ENCODE peak calls at places on chromosomes 13 and 19, in six cellular contexts. U is nephron progenitor cell, O is GM12865, V is fibroblast of lung, N is bronchial epithelial cell, C is lower lobe of right lung. Y is an unnamed sample.

GRCh38 chr19:3320354-3320670 is 46.1 kb upstream of the NFIC start:
- DNase-seq in U (no peak), O (no peak), V (no peak), N (no peak), C (no peak), Y (no peak)

GRCh38 chr13:99866781-99867180 is 104.8 kb downstream of the ZIC5 start:
- DNase-seq in U (no peak), O (no peak), V (no peak), N (no peak), C (no peak), Y (no peak)

GRCh38 chr19:16061943-16062342 is 14.4 kb upstream of the TPM4 start:
- DNase-seq in U (no peak), O (no peak), V (no peak), N (no peak), C (no peak), Y (no peak)

GRCh38 chr13:35857769-35858168 is 273.4 kb downstream of the DCLK1 start:
- DNase-seq in U (no peak), O (no peak), V (no peak), N (no peak), C (no peak), Y (no peak)

GRCh38 chr19:45601524-45602522 is at the start of gene GPR4:
- DNase-seq in U (peak), O (no peak), V (no peak), N (no peak), C (no peak), Y (no peak)

GRCh38 chr19:33175886-33176669 is 18.1 kb upstream of the LRP3 start:
- DNase-seq in U (no peak), O (no peak), V (peak), N (no peak), C (no peak), Y (no peak)

GRCh38 chr13:85076343-85076742 is 722.9 kb downstream of the SLITRK6 start:
- DNase-seq in U (no peak), O (no peak), V (no peak), N (no peak), C (no peak), Y (no peak)

GRCh38 chr13:40639226-40639681 is 27.2 kb downstream of the FOXO1 start:
- DNase-seq in U (no peak), O (no peak), V (peak), N (no peak), C (no peak), Y (no peak)

GRCh38 chr13:40478775-40479174 is 187.7 kb downstream of the FOXO1 start:
- DNase-seq in U (no peak), O (no peak), V (no peak), N (no peak), C (no peak), Y (no peak)

GRCh38 chr13:112870737-112871287 is 98.2 kb upstream of the MCF2L start:
- DNase-seq in U (no peak), O (no peak), V (no peak), N (no peak), C (no peak), Y (no peak)

DNA sequence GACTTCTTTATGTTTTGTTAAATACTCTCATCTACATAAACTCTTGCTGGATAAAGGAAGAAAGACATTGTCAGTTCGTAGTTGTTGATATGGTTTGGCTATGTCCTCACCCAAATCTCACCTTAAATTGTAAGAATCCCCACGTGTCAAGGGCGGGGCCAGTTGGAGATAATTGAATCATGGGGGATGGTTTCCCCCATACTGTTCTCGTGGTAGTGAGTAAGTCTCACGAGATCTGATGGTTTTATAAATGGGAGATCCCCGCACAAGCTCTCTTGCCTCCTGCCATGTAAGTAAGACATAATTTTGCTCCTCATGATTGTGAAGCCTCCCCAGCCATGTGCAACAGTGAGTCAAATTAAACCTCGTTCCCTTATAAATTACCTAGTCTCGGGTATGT is 3.6 kb downstream of the ADGRE1 start:
- DNase-seq in U (no peak), O (no peak), V (no peak), N (no peak), C (no peak), Y (no peak)
- TF ChIP-seq CTCF in U (no peak), O (no peak), V (no peak), N (no peak), C (no peak), Y (no peak)

GRCh38 chr13:110518571-110518970 is 43.0 kb downstream of the RAB20 start:
- DNase-seq in U (no peak), O (no peak), V (no peak), N (no peak), C (peak), Y (no peak)
- TF ChIP-seq CTCF in U (no peak), O (no peak), V (no peak), N (no peak), C (no peak), Y (no peak)

DNA sequence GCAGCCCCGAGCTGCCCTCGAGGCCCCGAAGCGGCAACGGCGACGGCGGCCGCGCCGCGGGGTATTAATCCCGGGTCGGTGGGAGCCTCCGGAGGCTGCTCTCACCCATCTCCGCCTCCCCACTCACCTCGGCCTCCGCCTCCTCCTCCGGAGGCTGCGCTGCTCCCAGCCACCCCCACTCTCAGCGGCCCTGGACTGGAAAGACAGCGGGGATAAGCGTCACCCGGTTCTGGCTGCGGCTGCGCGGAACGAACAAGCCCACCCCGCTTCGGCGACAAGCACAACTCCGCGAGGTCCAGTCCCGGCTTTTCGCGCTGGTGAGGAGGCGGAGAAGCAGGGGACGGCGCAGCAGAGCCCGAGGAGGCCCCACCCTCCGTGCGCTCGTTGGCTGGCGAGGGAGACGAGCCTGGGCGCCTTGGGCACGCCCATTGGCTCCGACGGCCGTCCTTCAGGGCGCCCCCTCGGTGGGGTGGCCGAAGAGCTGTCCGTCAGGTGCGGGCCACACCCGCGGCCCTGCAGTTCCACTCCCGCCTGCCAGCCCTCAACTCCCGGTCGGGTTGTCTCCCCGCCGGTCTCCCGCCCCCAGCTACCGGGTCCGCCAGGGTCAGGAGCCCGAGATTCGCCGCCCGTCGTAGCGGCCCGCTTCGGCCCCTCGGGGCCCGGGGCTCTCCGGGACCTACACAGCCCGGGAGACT is at the start of gene ZMYM5:
- DNase-seq in U (peak), O (peak), V (peak), N (peak), C (peak), Y (peak)
- TF ChIP-seq CTCF in U (no peak), O (no peak), V (no peak), N (no peak), C (no peak), Y (no peak)

GRCh38 chr13:46136688-46137087 is 31.9 kb upstream of the CPB2 start:
- DNase-seq in U (no peak), O (no peak), V (no peak), N (no peak), C (no peak), Y (no peak)

GRCh38 chr13:46140044-46140443 is 35.2 kb upstream of the CPB2 start:
- DNase-seq in U (no peak), O (no peak), V (no peak), N (no peak), C (no peak), Y (no peak)

GRCh38 chr13:46134961-46135522 is 30.2 kb upstream of the CPB2 start:
- DNase-seq in U (peak), O (no peak), V (peak), N (peak), C (no peak), Y (no peak)

GRCh38 chr13:46134494-46134893 is 29.7 kb upstream of the CPB2 start:
- DNase-seq in U (no peak), O (no peak), V (no peak), N (no peak), C (no peak), Y (no peak)

GRCh38 chr13:46137627-46138026 is 32.8 kb upstream of the CPB2 start:
- DNase-seq in U (no peak), O (no peak), V (no peak), N (no peak), C (no peak), Y (no peak)
- TF ChIP-seq CTCF in U (no peak), O (no peak), V (no peak), N (no peak), C (no peak), Y (no peak)

DNA sequence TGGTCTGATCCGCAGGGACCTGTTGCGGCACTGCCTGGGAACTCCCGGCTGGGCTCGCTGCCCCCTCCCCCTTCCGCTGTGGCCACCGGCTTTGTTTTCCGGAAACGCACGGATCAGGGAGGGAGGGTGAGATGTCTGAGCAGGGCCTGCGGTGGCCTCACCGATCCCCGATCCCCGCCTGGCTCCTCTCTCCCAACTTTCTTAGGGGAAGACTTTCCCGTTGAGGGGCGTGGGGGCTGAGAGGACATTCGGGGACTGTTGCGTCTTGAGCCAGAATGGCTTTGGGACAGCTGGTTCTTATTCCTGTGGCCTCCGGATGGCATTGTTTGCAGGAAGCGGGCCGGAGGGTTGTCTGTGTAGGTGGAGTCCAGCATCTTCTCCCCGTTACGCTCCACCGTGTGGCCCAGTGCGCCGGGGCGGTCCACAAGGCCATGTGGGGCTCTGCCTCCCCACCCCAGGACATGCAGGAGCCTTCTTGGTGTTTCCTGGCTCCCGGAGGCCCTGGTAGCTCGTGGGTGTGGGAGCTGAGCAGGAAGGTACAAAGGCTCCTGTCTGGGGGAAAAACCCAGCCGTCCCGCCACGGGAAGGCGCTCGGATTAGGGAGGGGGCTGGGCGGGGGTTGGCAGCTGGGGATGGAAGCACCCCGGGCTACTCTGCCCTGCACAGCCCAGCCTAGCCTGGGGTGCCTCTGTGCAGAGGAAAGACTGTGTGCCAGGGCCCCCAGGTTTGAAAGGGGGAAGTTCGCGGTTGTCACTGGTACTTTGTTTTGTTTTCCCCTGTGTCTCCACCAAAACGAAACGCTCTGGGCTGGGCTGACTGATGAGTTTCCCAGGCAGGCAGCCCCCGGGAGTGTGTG is 1.3 kb downstream of the CSNK1G2 start:
- DNase-seq in U (peak), O (peak), V (peak), N (peak), C (peak), Y (peak)
- TF ChIP-seq CTCF in U (no peak), O (no peak), V (no peak), N (no peak), C (no peak), Y (no peak)

Y was measured in neural crest cell.